ENCODE peak calls at places on chromosomes 11 and 22, in seven cellular contexts. R is lower lobe of right lung; D is natural killer cell; Y is skeletal muscle cell; T is CD4-positive, CD25-positive, alpha-beta regulatory T cell; K is GM12865; X is Kasumi-1. S is an unnamed sample.

GRCh38 chr11:17102447-17102846 is 25.0 kb upstream of the RPS13 start:
- DNase-seq in R (no peak), D (no peak), Y (no peak), T (no peak), K (no peak), X (no peak), S (no peak)

GRCh38 chr11:1785749-1786261 is 22.1 kb upstream of the CTSD start:
- DNase-seq in R (no peak), D (no peak), Y (no peak), T (no peak), K (no peak), X (no peak), S (no peak)

GRCh38 chr11:47003180-47003877 is 66.8 kb downstream of the CSTPP1 start:
- DNase-seq in R (no peak), D (no peak), Y (no peak), T (no peak), K (no peak), X (peak), S (no peak)

GRCh38 chr11:82731691-82732277 is 1.9 kb downstream of the FAM181B start:
- DNase-seq in R (no peak), D (no peak), Y (no peak), T (no peak), K (no peak), X (no peak), S (no peak)

GRCh38 chr11:10255388-10256125 is 38.5 kb downstream of the SBF2 start:
- DNase-seq in R (no peak), D (no peak), Y (no peak), T (no peak), K (no peak), X (no peak), S (no peak)

GRCh38 chr11:87300640-87301381 is 263.1 kb downstream of the TMEM135 start:
- DNase-seq in R (no peak), D (no peak), Y (no peak), T (no peak), K (peak), X (no peak), S (no peak)

GRCh38 chr11:11629368-11629767 is 7.6 kb upstream of the GALNT18 start:
- DNase-seq in R (no peak), D (no peak), Y (no peak), T (no peak), K (no peak), X (no peak), S (no peak)

GRCh38 chr11:11171854-11172253 is 181.2 kb downstream of the CSNK2A3 start:
- DNase-seq in R (no peak), D (peak), Y (peak), T (no peak), K (peak), X (peak), S (peak)

GRCh38 chr22:17508110-17508509 is 55.2 kb upstream of the SLC25A18 start:
- DNase-seq in R (no peak), D (no peak), Y (no peak), T (no peak), K (no peak), X (no peak), S (no peak)

GRCh38 chr11:2951235-2952110 is 22.3 kb upstream of the PHLDA2 start:
- DNase-seq in R (no peak), D (no peak), Y (no peak), T (no peak), K (no peak), X (no peak), S (no peak)

GRCh38 chr11:108206171-108206570 is 16.3 kb downstream of the NPAT start:
- DNase-seq in R (no peak), D (no peak), Y (no peak), T (no peak), K (no peak), X (no peak), S (no peak)

GRCh38 chr11:74380746-74381439 is 17.3 kb downstream of the PGM2L1 start:
- DNase-seq in R (no peak), D (no peak), Y (no peak), T (no peak), K (no peak), X (no peak), S (no peak)

GRCh38 chr11:87431386-87431785 is 393.7 kb downstream of the TMEM135 start:
- DNase-seq in R (no peak), D (no peak), Y (no peak), T (no peak), K (no peak), X (no peak), S (no peak)

GRCh38 chr11:75384438-75385080 is 14.8 kb upstream of the RPS3 start:
- DNase-seq in R (peak), D (peak), Y (no peak), T (peak), K (peak), X (peak), S (peak)

GRCh38 chr11:18588297-18589252 is at the start of gene UEVLD:
- DNase-seq in R (peak), D (peak), Y (peak), T (peak), K (peak), X (peak), S (peak)

GRCh38 chr11:123183391-123184099 is 11.5 kb downstream of the CLMP start:
- DNase-seq in R (no peak), D (no peak), Y (no peak), T (no peak), K (peak), X (no peak), S (no peak)

GRCh38 chr11:95897731-95898130 is 26.2 kb downstream of the MTMR2 start:
- DNase-seq in R (no peak), D (no peak), Y (peak), T (no peak), K (no peak), X (no peak), S (no peak)

GRCh38 chr11:104291646-104292045 is 127.7 kb upstream of the PDGFD start:
- DNase-seq in R (no peak), D (no peak), Y (no peak), T (no peak), K (no peak), X (no peak), S (no peak)

GRCh38 chr11:66316849-66317251 is at the start of gene CD248:
- DNase-seq in R (no peak), D (no peak), Y (peak), T (no peak), K (no peak), X (no peak), S (no peak)

GRCh38 chr11:30712749-30713148 is 126.6 kb upstream of the MPPED2 start:
- DNase-seq in R (no peak), D (no peak), Y (no peak), T (no peak), K (no peak), X (no peak), S (no peak)

GRCh38 chr22:45204751-45205623 is 35.7 kb downstream of the KIAA0930 start:
- DNase-seq in R (no peak), D (no peak), Y (no peak), T (no peak), K (no peak), X (no peak), S (no peak)

GRCh38 chr22:45318558-45319318 is 9.0 kb downstream of the FAM118A start:
- DNase-seq in R (no peak), D (peak), Y (no peak), T (peak), K (peak), X (no peak), S (peak)

GRCh38 chr11:22625448-22626287 is at the start of gene FANCF:
- DNase-seq in R (peak), D (peak), Y (peak), T (peak), K (peak), X (peak), S (peak)

GRCh38 chr22:20054485-20054884 is 25.6 kb upstream of the DGCR8 start:
- DNase-seq in R (no peak), D (no peak), Y (no peak), T (no peak), K (no peak), X (no peak), S (no peak)

S was measured in CD4-positive, alpha-beta memory T cell.